ENCODE peak calls at places on chromosome 1, in eight cellular contexts. N is AG04450, L is DMS153, A is NAMALWA, U is SJCRH30, W is iris pigment epithelial cell, Q is mesothelial cell of epicardium, Y is HEK293T. J is an unnamed sample.

GRCh38 chr1:56284933-56285332 is 294.4 kb downstream of the PLPP3 start:
- DNase-seq in W (peak), Q (no peak), A (no peak), Y (no peak), N (peak), L (no peak), U (no peak), J (no peak)

GRCh38 chr1:7885513-7886298 is 32.8 kb upstream of the UTS2 start:
- DNase-seq in Q (no peak), Y (peak), N (no peak), A (peak), U (peak), W (no peak), L (peak), J (no peak)

GRCh38 chr1:83897516-83897915 is 101.4 kb downstream of the TTLL7 start:
- DNase-seq in A (no peak), L (no peak), Q (no peak), N (no peak), W (no peak), U (no peak), Y (no peak), J (no peak)

GRCh38 chr1:10640079-10640578 is 156.3 kb downstream of the CASZ1 start:
- DNase-seq in Q (no peak), L (peak), Y (peak), U (peak), W (no peak), N (no peak), A (no peak), J (no peak)

GRCh38 chr1:27545876-27546275 is 55.9 kb upstream of the WASF2 start:
- DNase-seq in A (no peak), L (no peak), Y (no peak), N (no peak), Q (no peak), W (no peak), U (no peak), J (no peak)

GRCh38 chr1:234960722-234961467 is 167.7 kb downstream of the TOMM20 start:
- DNase-seq in W (peak), A (no peak), N (no peak), L (peak), U (no peak), Q (no peak), Y (no peak), J (no peak)

GRCh38 chr1:204894031-204894430 is 23.4 kb downstream of the NFASC start:
- DNase-seq in N (no peak), A (no peak), W (no peak), L (no peak), U (no peak), Y (no peak), Q (no peak), J (no peak)

GRCh38 chr1:35062518-35063196 is 16.5 kb upstream of the ZMYM1 start:
- DNase-seq in Q (no peak), W (peak), U (no peak), L (no peak), A (no peak), N (no peak), Y (no peak), J (no peak)

GRCh38 chr1:76465030-76465429 is 390.5 kb downstream of the ST6GALNAC3 start:
- DNase-seq in U (no peak), A (no peak), L (no peak), Q (no peak), N (no peak), Y (no peak), W (peak), J (no peak)

GRCh38 chr1:231856426-231856825 is 229.8 kb downstream of the DISC1 start:
- DNase-seq in Q (no peak), L (no peak), N (no peak), Y (no peak), A (no peak), W (no peak), U (no peak), J (no peak)

GRCh38 chr1:52237430-52237829 is 95.5 kb downstream of the ZFYVE9 start:
- DNase-seq in Q (no peak), U (peak), Y (no peak), W (peak), A (no peak), N (peak), L (no peak), J (no peak)

GRCh38 chr1:180194048-180194425 is 36.0 kb upstream of the LHX4 start:
- DNase-seq in Y (no peak), Q (no peak), U (no peak), N (no peak), L (no peak), A (no peak), W (no peak), J (no peak)

GRCh38 chr1:232886304-232886703 is 64.1 kb upstream of the NTPCR start:
- DNase-seq in A (no peak), Q (no peak), N (no peak), L (no peak), Y (no peak), W (peak), U (no peak), J (no peak)

GRCh38 chr1:30715216-30715615 is 8.2 kb downstream of the MATN1 start:
- DNase-seq in U (peak), W (no peak), N (no peak), Y (no peak), L (no peak), A (peak), Q (no peak), J (no peak)

GRCh38 chr1:27994060-27994459 is 34.3 kb downstream of the XKR8 start:
- DNase-seq in Y (no peak), N (no peak), A (no peak), L (no peak), U (no peak), W (no peak), Q (no peak), J (no peak)

GRCh38 chr1:198880818-198881597 is 242.2 kb downstream of the PTPRC start:
- DNase-seq in W (peak), Y (no peak), L (no peak), U (no peak), N (peak), Q (no peak), A (no peak), J (no peak)

GRCh38 chr1:167488786-167489185 is 29.5 kb downstream of the CD247 start:
- DNase-seq in U (peak), Y (no peak), L (no peak), N (no peak), W (no peak), Q (no peak), A (no peak), J (no peak)

GRCh38 chr1:216723274-216723780 is at the start of gene ESRRG:
- DNase-seq in W (peak), L (peak), N (no peak), A (no peak), Q (peak), Y (peak), U (peak), J (no peak)

GRCh38 chr1:26350701-26351590 is 3.0 kb downstream of the CRYBG2 start:
- DNase-seq in U (no peak), N (no peak), L (no peak), Q (no peak), Y (no peak), A (no peak), W (no peak), J (no peak)

GRCh38 chr1:154967331-154967950 is 3.1 kb downstream of the SHC1 start:
- DNase-seq in W (no peak), L (no peak), Q (no peak), N (no peak), U (no peak), A (no peak), Y (no peak), J (no peak)

GRCh38 chr1:38038836-38039235 is 7.8 kb downstream of the POU3F1 start:
- DNase-seq in Q (no peak), N (no peak), W (peak), L (no peak), U (no peak), A (no peak), Y (no peak), J (no peak)

GRCh38 chr1:48810740-48811139 is 34.0 kb upstream of the BEND5 start:
- DNase-seq in W (no peak), U (no peak), N (no peak), A (no peak), L (no peak), Y (no peak), Q (no peak), J (no peak)

GRCh38 chr1:204207136-204207616 is 6.6 kb downstream of the GOLT1A start:
- DNase-seq in A (peak), Y (peak), W (no peak), N (no peak), U (peak), Q (peak), L (no peak), J (peak)

GRCh38 chr1:90114521-90115141 is 119.7 kb downstream of the ZNF326 start:
- DNase-seq in Y (peak), W (peak), N (peak), A (peak), Q (no peak), L (peak), U (peak), J (no peak)

GRCh38 chr1:62391369-62391971 is 45.4 kb upstream of the USP1 start:
- DNase-seq in N (no peak), Y (peak), Q (no peak), L (no peak), A (peak), W (peak), U (peak), J (no peak)

GRCh38 chr1:155320661-155321576 is at the start of gene RUSC1:
- DNase-seq in U (no peak), L (peak), Q (no peak), W (peak), A (peak), Y (no peak), N (no peak), J (peak)

GRCh38 chr1:95086949-95087533 is 14.3 kb upstream of the ALG14 start:
- DNase-seq in U (peak), Y (peak), W (peak), N (peak), Q (no peak), L (no peak), A (no peak), J (no peak)

GRCh38 chr1:36731226-36732037 is 248.7 kb upstream of the CSF3R start:
- DNase-seq in A (peak), U (no peak), Q (no peak), W (no peak), Y (no peak), N (no peak), L (no peak), J (no peak)

GRCh38 chr1:7207875-7208646 is 422.8 kb downstream of the CAMTA1 start:
- DNase-seq in Y (peak), U (peak), N (no peak), L (peak), A (peak), Q (no peak), W (peak), J (no peak)

GRCh38 chr1:23525558-23526174 is 5.4 kb downstream of the E2F2 start:
- DNase-seq in W (no peak), A (peak), U (peak), L (no peak), N (no peak), Q (no peak), Y (no peak), J (no peak)

GRCh38 chr1:7407547-7407895 is 363.6 kb upstream of the VAMP3 start:
- DNase-seq in N (no peak), L (no peak), U (no peak), Y (no peak), A (no peak), W (no peak), Q (no peak), J (no peak)

GRCh38 chr1:3749512-3749911 is 2.7 kb upstream of the CCDC27 start:
- DNase-seq in W (no peak), A (no peak), N (no peak), U (no peak), L (no peak), Q (no peak), Y (no peak), J (no peak)

GRCh38 chr1:180633092-180634045 is 1.5 kb downstream of the XPR1 start:
- DNase-seq in W (peak), A (peak), N (no peak), U (no peak), L (no peak), Q (no peak), Y (no peak), J (no peak)